ENCODE peak calls at places on chromosome 5, in eight cellular contexts. Q is ovary, X is stomach, S is A549, T is adrenal gland, F is esophagus muscularis mucosa, V is body of pancreas, O is HCT116. J is an unnamed sample.

GRCh38 chr5:140402258-140403074 is 833 bp downstream of the ANKHD1 start:
- DNase-seq in Q (no peak), X (peak; percentile 33), S (peak; percentile 44), T (peak; percentile 50), F (no peak), V (peak; percentile 32), O (no peak), J (peak; percentile 90)

GRCh38 chr5:64690417-64691151 is at the start of gene SHISAL2B:
- DNase-seq in Q (no peak), X (no peak), S (peak; percentile 22), T (no peak), F (no peak), V (no peak), O (no peak), J (no peak)

GRCh38 chr5:756865-757345 is 27.6 kb downstream of the ZDHHC11B start:
- DNase-seq in Q (no peak), X (peak; percentile 64), S (no peak), T (no peak), F (no peak), V (no peak), O (no peak), J (no peak)

GRCh38 chr5:8905021-8905420 is 640.9 kb downstream of the SEMA5A start:
- DNase-seq in Q (no peak), X (no peak), S (no peak), T (no peak), F (no peak), V (no peak), O (no peak), J (no peak)

GRCh38 chr5:151198861-151199260 is 25.0 kb downstream of the CCDC69 start:
- DNase-seq in Q (peak; percentile 11), X (no peak), S (no peak), T (no peak), F (peak; percentile 53), V (no peak), O (no peak), J (no peak)

GRCh38 chr5:6818594-6819512 is 105.6 kb downstream of the TENT4A start:
- DNase-seq in Q (no peak), X (no peak), S (no peak), T (no peak), F (peak; percentile 75), V (no peak), O (no peak), J (no peak)

GRCh38 chr5:178413992-178414391 is 176.2 kb downstream of the COL23A1 start:
- DNase-seq in Q (no peak), X (no peak), S (no peak), T (no peak), F (no peak), V (no peak), O (no peak), J (peak; percentile 72)

GRCh38 chr5:135236951-135237791 is 161.9 kb downstream of the MACROH2A1 start:
- DNase-seq in Q (peak; percentile 12), X (peak; percentile 22), S (no peak), T (peak; percentile 8), F (peak; percentile 90), V (peak; percentile 10), O (no peak), J (no peak)

GRCh38 chr5:143262393-143263174 is 140.9 kb downstream of the NR3C1 start:
- DNase-seq in Q (no peak), X (no peak), S (no peak), T (no peak), F (no peak), V (no peak), O (peak; percentile 44), J (no peak)

DNA sequence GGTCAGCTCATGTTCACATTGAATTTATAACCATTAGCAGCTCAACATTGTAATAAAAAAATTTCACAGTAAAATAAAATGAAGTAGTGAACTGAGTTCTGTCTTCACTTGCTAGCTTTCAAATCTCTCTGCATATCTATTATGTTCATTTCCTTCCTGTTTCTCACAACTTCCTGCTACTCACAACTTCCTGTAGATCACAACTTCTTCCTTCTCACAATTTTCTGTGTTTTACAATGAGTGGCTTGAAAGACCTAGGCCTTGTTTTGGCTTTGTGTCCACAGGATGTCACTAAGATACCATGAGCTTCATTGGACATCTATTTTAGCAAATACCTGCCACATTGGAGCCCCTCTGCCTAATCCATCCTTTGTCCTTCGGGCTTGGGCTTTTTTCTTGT is 480.3 kb upstream of the ADAMTS16 start:
- DNase-seq in Q (no peak), X (no peak), S (no peak), T (no peak), F (no peak), V (no peak), O (no peak), J (no peak)
- TF ChIP-seq POLR2A in Q (no peak), X (no peak), S (no peak), T (no peak), F (no peak), V (no peak), O (no peak), J (no peak)

GRCh38 chr5:87853541-87853940 is 415.1 kb downstream of the TMEM161B start:
- DNase-seq in Q (no peak), X (no peak), S (no peak), T (no peak), F (no peak), V (no peak), O (no peak), J (no peak)
- TF ChIP-seq CTCF in Q (no peak), X (no peak), S (no peak), T (no peak), F (no peak), V (no peak), O (no peak), J (no peak)

GRCh38 chr5:147788023-147788422 is 5.5 kb upstream of the JAKMIP2 start:
- DNase-seq in Q (no peak), X (no peak), S (no peak), T (no peak), F (no peak), V (no peak), O (no peak), J (no peak)

GRCh38 chr5:147786115-147786514 is 3.6 kb upstream of the JAKMIP2 start:
- DNase-seq in Q (no peak), X (no peak), S (no peak), T (no peak), F (no peak), V (no peak), O (no peak), J (no peak)

GRCh38 chr5:147780924-147781530 is 1.5 kb downstream of the JAKMIP2 start:
- DNase-seq in Q (no peak), X (no peak), S (no peak), T (no peak), F (no peak), V (no peak), O (no peak), J (no peak)

GRCh38 chr5:147784596-147784995 is 2.1 kb upstream of the JAKMIP2 start:
- DNase-seq in Q (no peak), X (no peak), S (no peak), T (no peak), F (no peak), V (no peak), O (no peak), J (no peak)

GRCh38 chr5:147782053-147783028 is at the start of gene JAKMIP2:
- DNase-seq in Q (no peak), X (peak; percentile 45), S (no peak), T (peak; percentile 72), F (peak; percentile 94), V (peak; percentile 56), O (no peak), J (peak; percentile 84)
- TF ChIP-seq POLR2A in Q (no peak), X (no peak), S (no peak), T (peak; percentile 62), F (no peak), V (no peak), O (no peak), J (no peak)

GRCh38 chr5:74080157-74080556 is 454.2 kb downstream of the ARHGEF28 start:
- DNase-seq in Q (no peak), X (no peak), S (no peak), T (no peak), F (peak; percentile 45), V (no peak), O (no peak), J (no peak)
- TF ChIP-seq CTCF in Q (no peak), X (no peak), S (no peak), T (no peak), F (no peak), V (no peak), O (no peak), J (no peak)

J was measured in lower leg skin.